ENCODE peak calls at places on chromosomes 7 and 10, in nine cellular contexts. S is effector CD8-positive, alpha-beta T cell; E is WERI-Rb-1; L is left ventricle myocardium superior; F is endodermal cell; Z is NCI-H69; T is GM06990; D is natural killer cell treated with Interleukin-12 subunit alpha and Interleukin-12 subunit beta and Interleukin-15 and Interleukin-18, amount 100 ng/mL, for 72 hours; J is A549. B is an unnamed sample.

GRCh38 chr10:132094581-132095234 is 29.0 kb downstream of the JAKMIP3 start:
- DNase-seq in S (no peak), E (no peak), L (no peak), F (peak; percentile 46), Z (peak; percentile 77), T (no peak), D (no peak), J (peak; percentile 73), B (no peak)

GRCh38 chr10:132223156-132223590 is 36.4 kb downstream of the DPYSL4 start:
- DNase-seq in S (peak; percentile 47), E (peak; percentile 93), L (peak; percentile 88), F (peak; percentile 96), Z (no peak), T (peak; percentile 60), D (peak; percentile 80), J (peak; percentile 85), B (peak; percentile 50)

GRCh38 chr7:107387573-107388219 is 82.2 kb upstream of the GPR22 start:
- DNase-seq in S (no peak), E (no peak), L (no peak), F (no peak), Z (peak; percentile 27), T (no peak), D (no peak), J (no peak), B (no peak)

GRCh38 chr7:75892634-75893272 is 13.9 kb downstream of the RHBDD2 start:
- DNase-seq in S (no peak), E (no peak), L (peak; percentile 72), F (no peak), Z (no peak), T (no peak), D (no peak), J (no peak), B (no peak)

GRCh38 chr10:88372881-88373592 is 210.1 kb downstream of the RNLS start:
- DNase-seq in S (no peak), E (no peak), L (no peak), F (no peak), Z (no peak), T (no peak), D (no peak), J (no peak), B (no peak)

GRCh38 chr10:130388746-130389145 is 252.6 kb downstream of the GLRX3 start:
- DNase-seq in S (no peak), E (no peak), L (no peak), F (no peak), Z (no peak), T (no peak), D (no peak), J (no peak), B (no peak)

GRCh38 chr10:61701055-61701705 is 38.5 kb downstream of the CABCOCO1 start:
- DNase-seq in S (no peak), E (no peak), L (no peak), F (no peak), Z (no peak), T (no peak), D (no peak), J (no peak), B (no peak)

GRCh38 chr7:7449055-7449454 is 86.6 kb downstream of the COL28A1 start:
- DNase-seq in S (no peak), E (no peak), L (no peak), F (no peak), Z (peak; percentile 20), T (no peak), D (no peak), J (no peak), B (no peak)

GRCh38 chr7:13897825-13898224 is 91.6 kb downstream of the ETV1 start:
- DNase-seq in S (no peak), E (no peak), L (no peak), F (no peak), Z (no peak), T (no peak), D (no peak), J (no peak), B (no peak)

GRCh38 chr10:48224979-48225560 is 49.4 kb downstream of the FRMPD2 start:
- DNase-seq in S (no peak), E (no peak), L (no peak), F (no peak), Z (no peak), T (no peak), D (no peak), J (no peak), B (no peak)

GRCh38 chr10:4725917-4726606 is 99.9 kb upstream of the AKR1E2 start:
- DNase-seq in S (no peak), E (no peak), L (no peak), F (no peak), Z (peak; percentile 1), T (no peak), D (no peak), J (peak; percentile 90), B (no peak)

GRCh38 chr7:100048680-100049079 is 894 bp upstream of the ZSCAN21 start:
- DNase-seq in S (no peak), E (no peak), L (no peak), F (no peak), Z (no peak), T (no peak), D (no peak), J (no peak), B (no peak)

GRCh38 chr10:13560597-13560996 is 26.2 kb upstream of the PRPF18 start:
- DNase-seq in S (no peak), E (no peak), L (no peak), F (no peak), Z (no peak), T (no peak), D (no peak), J (peak; percentile 10), B (no peak)

GRCh38 chr10:45373003-45373782 is 823 bp upstream of the ALOX5 start:
- DNase-seq in S (peak; percentile 7), E (peak; percentile 72), L (peak; percentile 43), F (no peak), Z (peak; percentile 23), T (peak; percentile 82), D (no peak), J (no peak), B (no peak)

GRCh38 chr10:129727495-129727894 is 236.6 kb downstream of the EBF3 start:
- DNase-seq in S (no peak), E (no peak), L (no peak), F (no peak), Z (no peak), T (no peak), D (no peak), J (no peak), B (no peak)

GRCh38 chr10:122145113-122145512 is 126.0 kb upstream of the BTBD16 start:
- DNase-seq in S (no peak), E (no peak), L (no peak), F (no peak), Z (no peak), T (no peak), D (no peak), J (no peak), B (no peak)

GRCh38 chr10:131929122-131929845 is 28.5 kb downstream of the PPP2R2D start:
- DNase-seq in S (no peak), E (no peak), L (no peak), F (peak; percentile 87), Z (no peak), T (no peak), D (no peak), J (no peak), B (no peak)

GRCh38 chr10:97784200-97784811 is 12.5 kb upstream of the SFRP5 start:
- DNase-seq in S (no peak), E (no peak), L (no peak), F (no peak), Z (no peak), T (no peak), D (no peak), J (no peak), B (no peak)

GRCh38 chr7:51234609-51235308 is 81.8 kb downstream of the COBL start:
- DNase-seq in S (no peak), E (no peak), L (no peak), F (peak; percentile 10), Z (no peak), T (no peak), D (no peak), J (no peak), B (no peak)

GRCh38 chr10:71225291-71226058 is 13.1 kb downstream of the UNC5B start:
- DNase-seq in S (no peak), E (no peak), L (no peak), F (no peak), Z (no peak), T (no peak), D (no peak), J (no peak), B (no peak)

GRCh38 chr10:6958254-6958653 is 378.2 kb upstream of the PRKCQ start:
- DNase-seq in S (no peak), E (no peak), L (no peak), F (no peak), Z (no peak), T (no peak), D (no peak), J (no peak), B (no peak)

GRCh38 chr7:98312201-98312600 is 30.7 kb downstream of the BRI3 start:
- DNase-seq in S (no peak), E (peak; percentile 63), L (no peak), F (no peak), Z (no peak), T (no peak), D (no peak), J (no peak), B (no peak)

GRCh38 chr10:73785721-73786511 is 510 bp downstream of the ZSWIM8 start:
- DNase-seq in S (peak; percentile 32), E (no peak), L (peak; percentile 52), F (peak; percentile 83), Z (peak; percentile 25), T (peak; percentile 60), D (peak; percentile 63), J (no peak), B (peak; percentile 37)

GRCh38 chr7:96831446-96831845 is 121.8 kb upstream of the SEM1 start:
- DNase-seq in S (no peak), E (no peak), L (no peak), F (no peak), Z (no peak), T (no peak), D (no peak), J (no peak), B (no peak)

GRCh38 chr7:106460792-106461254 is 176.0 kb upstream of the NAMPT start:
- DNase-seq in S (no peak), E (no peak), L (no peak), F (no peak), Z (no peak), T (no peak), D (no peak), J (no peak), B (no peak)

GRCh38 chr10:103444478-103444877 is 7.7 kb downstream of the CALHM2 start:
- DNase-seq in S (no peak), E (no peak), L (no peak), F (no peak), Z (no peak), T (no peak), D (no peak), J (no peak), B (no peak)

B was measured in stimulated activated naive CD4-positive, alpha-beta T cell.